ENCODE peak calls at places on chromosome X, in five cellular contexts. F is neural crest cell, B is AG04450, V is heart left ventricle, A is astrocyte of the spinal cord. J is an unnamed sample.

GRCh38 chrX:38206036-38206435 is 14.6 kb downstream of the SRPX start:
- DNase-seq in V (no peak), B (no peak), F (no peak), A (no peak), J (no peak)

GRCh38 chrX:45801554-45801953 is 600.9 kb upstream of the DIPK2B start:
- DNase-seq in B (no peak), F (no peak), A (peak), V (no peak), J (no peak)

GRCh38 chrX:8987672-8988250 is 46.2 kb downstream of the FAM9B start:
- DNase-seq in A (no peak), F (no peak), V (no peak), B (no peak), J (no peak)

GRCh38 chrX:43500240-43500639 is 155.9 kb upstream of the MAOA start:
- DNase-seq in B (no peak), V (no peak), A (no peak), F (no peak), J (no peak)

GRCh38 chrX:124441971-124442370 is 95.6 kb downstream of the SH2D1A start:
- DNase-seq in B (no peak), V (no peak), A (no peak), F (no peak), J (no peak)

GRCh38 chrX:70452143-70452733 is 7.6 kb downstream of the DLG3 start:
- DNase-seq in V (peak), B (no peak), A (no peak), F (peak), J (no peak)

GRCh38 chrX:150903110-150903508 is 4.6 kb upstream of the CD99L2 start:
- DNase-seq in V (no peak), F (no peak), A (no peak), B (no peak), J (no peak)

GRCh38 chrX:71143508-71143907 is 1.1 kb upstream of the NLGN3 start:
- DNase-seq in V (no peak), A (peak), F (no peak), B (no peak), J (no peak)

GRCh38 chrX:139815771-139816170 is 107.8 kb upstream of the MCF2 start:
- DNase-seq in V (no peak), A (peak), F (no peak), B (no peak), J (no peak)

GRCh38 chrX:23483396-23483795 is 148.7 kb downstream of the PTCHD1 start:
- DNase-seq in F (no peak), V (no peak), A (no peak), B (no peak), J (no peak)

GRCh38 chrX:40855411-40855810 is 120.1 kb upstream of the MED14 start:
- DNase-seq in B (no peak), A (peak), V (no peak), F (no peak), J (no peak)

GRCh38 chrX:121831601-121832000 is 784.2 kb downstream of the GLUD2 start:
- DNase-seq in A (peak), B (no peak), F (no peak), V (no peak), J (no peak)

GRCh38 chrX:102604327-102604726 is 5.0 kb downstream of the ARMCX5 start:
- DNase-seq in A (no peak), B (no peak), F (no peak), V (no peak), J (no peak)

DNA sequence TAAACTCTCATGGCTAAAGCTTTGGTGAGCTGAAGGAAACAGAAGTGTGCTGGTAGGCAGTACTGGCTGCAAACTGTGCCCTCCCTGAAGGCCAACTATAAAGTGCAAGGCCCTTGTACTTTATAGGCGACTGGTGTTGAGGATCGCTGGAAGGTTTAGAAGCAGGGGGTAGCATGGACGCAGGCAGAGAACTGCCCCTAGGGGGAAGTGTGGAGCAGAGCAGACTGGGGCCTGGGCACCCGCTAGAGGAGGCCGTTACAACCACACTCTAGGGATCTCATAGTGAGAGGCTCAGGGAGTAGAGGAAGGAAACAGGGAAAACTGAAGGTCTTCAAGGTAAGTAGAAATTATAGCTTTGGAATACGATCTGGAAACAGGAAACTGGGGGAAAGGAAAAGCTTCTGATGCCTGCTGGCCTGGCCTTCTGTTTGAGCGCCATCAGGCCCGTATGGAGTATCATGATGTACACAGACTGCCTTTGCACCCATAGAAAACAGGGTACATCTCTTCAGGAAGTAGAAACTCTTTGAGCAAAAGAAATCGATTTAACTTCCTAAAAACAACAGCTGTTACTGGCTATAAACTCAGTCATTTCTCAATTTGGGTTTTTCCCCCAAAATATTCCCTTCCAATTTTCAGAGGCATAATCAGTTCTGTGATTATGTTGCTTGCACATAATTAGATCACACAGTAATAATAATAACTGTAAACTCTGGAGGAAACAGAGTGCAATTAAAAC is 23.9 kb upstream of the TMSB4X start:
- DNase-seq in B (no peak), V (peak), A (no peak), F (peak), J (no peak)
- TF ChIP-seq CTCF in B (no peak), V (peak), A (peak), F (peak), J (peak)

DNA sequence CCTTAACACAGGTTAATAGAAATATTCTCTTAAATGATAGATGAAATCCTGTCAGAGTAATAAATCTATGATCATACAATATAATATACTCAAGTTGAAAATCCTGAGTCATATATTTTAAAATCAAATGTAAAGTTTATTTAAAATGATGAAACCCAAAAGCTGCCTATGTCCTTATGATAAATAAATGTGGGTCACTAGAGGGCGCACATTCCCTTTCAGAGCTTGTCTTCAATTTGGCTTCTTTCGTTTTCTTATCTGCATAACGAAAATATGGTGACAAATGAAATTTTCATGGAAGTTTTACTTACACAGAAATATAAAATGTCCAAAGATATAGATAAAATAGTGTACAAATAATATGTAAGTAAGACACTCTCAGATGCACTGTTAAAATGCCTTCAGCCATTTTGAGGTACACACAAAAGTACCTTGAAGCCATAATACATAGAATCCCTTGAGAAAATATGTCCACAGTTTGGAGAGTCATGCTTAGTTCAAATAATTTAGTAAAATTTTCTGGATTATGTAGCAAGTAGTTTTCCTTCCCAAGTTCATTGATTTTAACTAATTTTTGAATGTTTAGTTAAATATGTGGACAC is 680.4 kb downstream of the DMD start:
- DNase-seq in A (peak), V (no peak), B (peak), F (peak), J (no peak)
- TF ChIP-seq CTCF in A (peak), V (peak), B (peak), F (peak), J (peak)

DNA sequence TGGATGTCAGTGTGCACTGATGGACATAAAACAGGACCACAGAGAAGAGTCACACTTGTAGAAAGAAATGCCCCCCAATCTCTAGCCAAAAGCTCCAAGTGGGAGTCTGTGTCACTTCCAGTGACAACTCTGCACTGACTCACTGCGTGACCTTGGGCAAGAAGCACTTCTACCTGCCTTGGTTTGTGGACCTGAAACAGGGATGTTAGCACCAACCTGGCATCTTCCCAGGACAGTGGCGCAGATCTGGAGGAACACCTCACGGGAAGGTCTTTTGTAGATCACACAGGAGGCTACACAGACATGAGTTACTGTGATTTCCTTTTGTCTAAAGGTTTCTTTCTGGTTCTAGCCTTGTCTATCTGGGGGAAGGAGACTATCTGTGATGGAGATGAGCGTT is 80.5 kb upstream of the DHRSX start:
- DNase-seq in B (no peak), F (no peak), V (no peak), A (no peak), J (no peak)
- TF ChIP-seq CTCF in B (no peak), F (no peak), V (no peak), A (no peak), J (no peak)

GRCh38 chrX:10414872-10415703 is 205.3 kb downstream of the MID1 start:
- DNase-seq in F (no peak), V (no peak), A (peak), B (no peak), J (no peak)
- TF ChIP-seq CTCF in F (no peak), V (no peak), A (no peak), B (no peak), J (no peak)

GRCh38 chrX:106039920-106040319 is 1.4 kb upstream of the SERPINA7 start:
- DNase-seq in A (peak), V (no peak), F (no peak), B (no peak), J (no peak)
- TF ChIP-seq CTCF in A (peak), V (peak), F (peak), B (peak), J (peak)

GRCh38 chrX:55210931-55211677 is 9.0 kb upstream of the PAGE5 start:
- DNase-seq in V (no peak), A (no peak), B (no peak), F (no peak), J (no peak)
- TF ChIP-seq CTCF in V (no peak), A (no peak), B (no peak), F (no peak), J (no peak)

GRCh38 chrX:74458738-74459137 is 37.4 kb downstream of the SLC16A2 start:
- DNase-seq in A (peak), B (no peak), F (no peak), V (no peak), J (no peak)
- TF ChIP-seq CTCF in A (no peak), B (no peak), F (no peak), V (no peak), J (peak)

GRCh38 chrX:138191998-138192397 is 519.5 kb downstream of the FGF13 start:
- DNase-seq in V (no peak), B (no peak), F (peak), A (peak), J (no peak)
- TF ChIP-seq CTCF in V (peak), B (no peak), F (peak), A (peak), J (peak)

GRCh38 chrX:50206753-50207152 is 2.2 kb downstream of the CCNB3 start:
- DNase-seq in F (no peak), B (no peak), A (no peak), V (no peak), J (no peak)

DNA sequence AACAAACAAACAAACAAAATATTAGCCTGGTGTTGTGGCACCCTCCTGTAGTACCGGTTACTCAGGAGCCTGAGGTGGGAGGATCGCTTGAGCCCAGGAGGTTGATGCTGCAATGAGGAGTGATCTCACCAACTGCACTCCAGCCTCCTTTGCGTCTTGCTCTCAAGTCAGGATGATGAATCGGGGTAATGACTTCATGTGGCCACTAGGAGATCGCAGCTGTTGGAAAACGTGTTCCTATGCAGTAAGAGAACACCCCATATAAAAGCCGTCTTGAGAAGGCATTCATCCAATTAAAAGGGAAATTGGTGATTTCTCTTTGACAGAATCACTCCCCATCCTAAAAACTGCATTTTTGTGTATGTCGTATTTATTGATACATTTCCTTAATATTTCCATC is 6.9 kb downstream of the CCNB3 start:
- DNase-seq in B (no peak), V (no peak), A (no peak), F (no peak), J (no peak)
- TF ChIP-seq CTCF in B (peak), V (no peak), A (peak), F (peak), J (peak)

GRCh38 chrX:153688534-153688899 is 791 bp downstream of the SLC6A8 start:
- DNase-seq in B (no peak), V (no peak), F (no peak), A (no peak), J (no peak)

GRCh38 chrX:153685751-153686676 is 1.7 kb upstream of the SLC6A8 start:
- DNase-seq in V (no peak), B (no peak), F (no peak), A (no peak), J (peak)

GRCh38 chrX:153688900-153689590 is 1.3 kb downstream of the SLC6A8 start:
- DNase-seq in V (no peak), F (no peak), B (no peak), A (peak), J (no peak)

GRCh38 chrX:153688071-153688470 is 345 bp downstream of the SLC6A8 start:
- DNase-seq in A (no peak), F (no peak), V (no peak), B (no peak), J (no peak)

GRCh38 chrX:153687121-153688039 is at the start of gene SLC6A8:
- DNase-seq in F (peak), B (peak), V (peak), A (peak), J (no peak)
- TF ChIP-seq CTCF in F (peak), B (peak), V (peak), A (peak), J (peak)

J was measured in chondrocyte.